ENCODE peak calls at places on chromosomes 16 and 17, in six cellular contexts. One of them, this sample, is unnamed.

GRCh38 chr17:76716834-76717205 is 6.1 kb upstream of the MXRA7 start:
- DNase-seq in transverse colon: no peak
- DNase-seq in stomach: no peak
- DNase-seq in esophagus muscularis mucosa: no peak
- DNase-seq in H1: no peak
- DNase-seq in A549: no peak
- DNase-seq in this sample: no peak

GRCh38 chr17:37465058-37465616 is 24.6 kb upstream of the DUSP14 start:
- DNase-seq in A549: no peak
- DNase-seq in H1: no peak
- DNase-seq in esophagus muscularis mucosa: no peak
- DNase-seq in stomach: no peak
- DNase-seq in transverse colon: no peak
- DNase-seq in this sample: no peak

GRCh38 chr17:61380217-61380835 is 19.3 kb upstream of the TBX2 start:
- DNase-seq in stomach: no peak
- DNase-seq in esophagus muscularis mucosa: no peak
- DNase-seq in transverse colon: no peak
- DNase-seq in H1: no peak
- DNase-seq in A549: no peak
- DNase-seq in this sample: no peak

GRCh38 chr17:49935526-49936210 is 33.3 kb upstream of the DLX4 start:
- DNase-seq in A549: no peak
- DNase-seq in esophagus muscularis mucosa: no peak
- DNase-seq in transverse colon: no peak
- DNase-seq in stomach: no peak
- DNase-seq in H1: no peak
- DNase-seq in this sample: no peak

GRCh38 chr16:76278976-76279375 is 1.8 kb downstream of the CNTNAP4 start:
- DNase-seq in A549: no peak
- DNase-seq in stomach: no peak
- DNase-seq in esophagus muscularis mucosa: no peak
- DNase-seq in H1: no peak
- DNase-seq in transverse colon: no peak
- DNase-seq in this sample: no peak

GRCh38 chr16:57962756-57963155 is 8.2 kb downstream of the CNGB1 start:
- DNase-seq in H1: no peak
- DNase-seq in A549: no peak
- DNase-seq in esophagus muscularis mucosa: no peak
- DNase-seq in stomach: no peak
- DNase-seq in transverse colon: no peak
- DNase-seq in this sample: no peak

GRCh38 chr17:10614536-10615155 is 42.5 kb downstream of the MYH3 start:
- DNase-seq in stomach: no peak
- DNase-seq in H1: peak; percentile 81
- DNase-seq in A549: peak; percentile 77
- DNase-seq in esophagus muscularis mucosa: no peak
- DNase-seq in transverse colon: peak; percentile 36
- DNase-seq in this sample: no peak

GRCh38 chr17:48429638-48430586 is at the start of gene SKAP1:
- DNase-seq in stomach: peak; percentile 49
- DNase-seq in esophagus muscularis mucosa: no peak
- DNase-seq in transverse colon: peak; percentile 62
- DNase-seq in H1: peak; percentile 75
- DNase-seq in A549: no peak
- DNase-seq in this sample: no peak

GRCh38 chr17:82754297-82755208 is 2.7 kb downstream of the TBCD start:
- DNase-seq in esophagus muscularis mucosa: no peak
- DNase-seq in A549: no peak
- DNase-seq in transverse colon: peak; percentile 39
- DNase-seq in H1: peak; percentile 68
- DNase-seq in stomach: no peak
- DNase-seq in this sample: no peak

GRCh38 chr17:40032322-40033320 is 17.4 kb downstream of the CSF3 start:
- DNase-seq in A549: no peak
- DNase-seq in H1: no peak
- DNase-seq in esophagus muscularis mucosa: no peak
- DNase-seq in stomach: peak; percentile 96
- DNase-seq in transverse colon: peak; percentile 91
- DNase-seq in this sample: no peak

GRCh38 chr16:82016268-82016667 is 5.0 kb upstream of the SDR42E1 start:
- DNase-seq in H1: no peak
- DNase-seq in A549: peak; percentile 36
- DNase-seq in esophagus muscularis mucosa: no peak
- DNase-seq in transverse colon: no peak
- DNase-seq in stomach: no peak
- DNase-seq in this sample: no peak

GRCh38 chr17:35932576-35932975 is 2.0 kb upstream of the RDM1 start:
- DNase-seq in esophagus muscularis mucosa: no peak
- DNase-seq in H1: no peak
- DNase-seq in stomach: no peak
- DNase-seq in transverse colon: no peak
- DNase-seq in A549: no peak
- DNase-seq in this sample: no peak

GRCh38 chr17:17147821-17148220 is 58.3 kb downstream of the PLD6 start:
- DNase-seq in A549: no peak
- DNase-seq in esophagus muscularis mucosa: no peak
- DNase-seq in H1: no peak
- DNase-seq in transverse colon: no peak
- DNase-seq in stomach: no peak
- DNase-seq in this sample: no peak

GRCh38 chr16:22327446-22327775 is 30.2 kb downstream of the POLR3E start:
- DNase-seq in transverse colon: no peak
- DNase-seq in H1: no peak
- DNase-seq in A549: no peak
- DNase-seq in esophagus muscularis mucosa: no peak
- DNase-seq in stomach: no peak
- DNase-seq in this sample: no peak

GRCh38 chr17:31690118-31690517 is 168.9 kb downstream of the COPRS start:
- DNase-seq in H1: no peak
- DNase-seq in A549: no peak
- DNase-seq in stomach: no peak
- DNase-seq in esophagus muscularis mucosa: no peak
- DNase-seq in transverse colon: no peak
- DNase-seq in this sample: no peak

GRCh38 chr16:2061526-2061925 is 13.7 kb downstream of the TSC2 start:
- DNase-seq in esophagus muscularis mucosa: no peak
- DNase-seq in transverse colon: no peak
- DNase-seq in H1: no peak
- DNase-seq in stomach: no peak
- DNase-seq in A549: no peak
- DNase-seq in this sample: no peak

GRCh38 chr16:74213372-74213771 is 83.2 kb upstream of the PSMD7 start:
- DNase-seq in transverse colon: no peak
- DNase-seq in H1: no peak
- DNase-seq in A549: no peak
- DNase-seq in esophagus muscularis mucosa: no peak
- DNase-seq in stomach: no peak
- DNase-seq in this sample: no peak

GRCh38 chr16:85027968-85028637 is 508 bp downstream of the KIAA0513 start:
- DNase-seq in transverse colon: peak; percentile 46
- DNase-seq in stomach: no peak
- DNase-seq in A549: no peak
- DNase-seq in esophagus muscularis mucosa: no peak
- DNase-seq in H1: no peak
- DNase-seq in this sample: peak; percentile 71

GRCh38 chr16:31260136-31260931 is 559 bp downstream of the ITGAM start:
- DNase-seq in esophagus muscularis mucosa: no peak
- DNase-seq in stomach: no peak
- DNase-seq in H1: no peak
- DNase-seq in transverse colon: no peak
- DNase-seq in A549: no peak
- DNase-seq in this sample: no peak

GRCh38 chr16:19853973-19854876 is 30.4 kb downstream of the GPRC5B start:
- DNase-seq in stomach: no peak
- DNase-seq in A549: no peak
- DNase-seq in H1: no peak
- DNase-seq in transverse colon: no peak
- DNase-seq in esophagus muscularis mucosa: no peak
- DNase-seq in this sample: peak; percentile 24

GRCh38 chr17:19996502-19996901 is 12.7 kb upstream of the SPECC1 start:
- DNase-seq in stomach: no peak
- DNase-seq in H1: no peak
- DNase-seq in transverse colon: no peak
- DNase-seq in esophagus muscularis mucosa: no peak
- DNase-seq in A549: no peak
- DNase-seq in this sample: no peak

GRCh38 chr16:82195917-82196494 is 26.0 kb upstream of the MPHOSPH6 start:
- DNase-seq in transverse colon: no peak
- DNase-seq in H1: no peak
- DNase-seq in stomach: no peak
- DNase-seq in esophagus muscularis mucosa: no peak
- DNase-seq in A549: no peak
- DNase-seq in this sample: no peak

GRCh38 chr17:61407211-61407911 is 7.7 kb downstream of the TBX2 start:
- DNase-seq in H1: no peak
- DNase-seq in stomach: no peak
- DNase-seq in transverse colon: no peak
- DNase-seq in esophagus muscularis mucosa: no peak
- DNase-seq in A549: no peak
- DNase-seq in this sample: peak; percentile 64

GRCh38 chr17:44777394-44778348 is 18.9 kb downstream of the ADAM11 start:
- DNase-seq in transverse colon: no peak
- DNase-seq in H1: no peak
- DNase-seq in esophagus muscularis mucosa: no peak
- DNase-seq in A549: no peak
- DNase-seq in stomach: no peak
- DNase-seq in this sample: no peak

GRCh38 chr17:37025847-37026533 is 77.2 kb downstream of the AATF start:
- DNase-seq in A549: no peak
- DNase-seq in esophagus muscularis mucosa: peak; percentile 37
- DNase-seq in transverse colon: no peak
- DNase-seq in H1: no peak
- DNase-seq in stomach: no peak
- DNase-seq in this sample: no peak

GRCh38 chr16:47779201-47780016 is 318.3 kb downstream of the PHKB start:
- DNase-seq in esophagus muscularis mucosa: no peak
- DNase-seq in stomach: no peak
- DNase-seq in H1: peak; percentile 44
- DNase-seq in transverse colon: no peak
- DNase-seq in A549: no peak
- DNase-seq in this sample: no peak

GRCh38 chr16:1745181-1745899 is 26.0 kb downstream of the NME3 start:
- DNase-seq in A549: no peak
- DNase-seq in transverse colon: no peak
- DNase-seq in H1: no peak
- DNase-seq in esophagus muscularis mucosa: no peak
- DNase-seq in stomach: no peak
- DNase-seq in this sample: no peak

GRCh38 chr17:14464741-14465140 is 163.9 kb downstream of the HS3ST3B1 start:
- DNase-seq in stomach: no peak
- DNase-seq in H1: no peak
- DNase-seq in A549: no peak
- DNase-seq in transverse colon: no peak
- DNase-seq in esophagus muscularis mucosa: no peak
- DNase-seq in this sample: no peak

GRCh38 chr16:3716831-3717234 is 491 bp downstream of the TRAP1 start:
- DNase-seq in stomach: no peak
- DNase-seq in esophagus muscularis mucosa: no peak
- DNase-seq in H1: no peak
- DNase-seq in transverse colon: peak; percentile 44
- DNase-seq in A549: peak; percentile 21
- DNase-seq in this sample: no peak

GRCh38 chr17:76556759-76557367 is 17.0 kb downstream of the PRCD start:
- DNase-seq in A549: no peak
- DNase-seq in H1: no peak
- DNase-seq in stomach: peak; percentile 36
- DNase-seq in transverse colon: peak; percentile 36
- DNase-seq in esophagus muscularis mucosa: no peak
- DNase-seq in this sample: no peak

GRCh38 chr16:31395647-31396046 is 2.5 kb downstream of the ITGAD start:
- DNase-seq in H1: no peak
- DNase-seq in A549: no peak
- DNase-seq in stomach: no peak
- DNase-seq in transverse colon: peak; percentile 27
- DNase-seq in esophagus muscularis mucosa: no peak
- DNase-seq in this sample: no peak

GRCh38 chr16:82735696-82736095 is 108.9 kb downstream of the CDH13 start:
- DNase-seq in stomach: no peak
- DNase-seq in esophagus muscularis mucosa: no peak
- DNase-seq in transverse colon: no peak
- DNase-seq in A549: no peak
- DNase-seq in H1: no peak
- DNase-seq in this sample: no peak

GRCh38 chr17:80761421-80761871 is 216.8 kb downstream of the RPTOR start:
- DNase-seq in esophagus muscularis mucosa: no peak
- DNase-seq in A549: peak; percentile 55
- DNase-seq in transverse colon: no peak
- DNase-seq in stomach: no peak
- DNase-seq in H1: no peak
- DNase-seq in this sample: no peak

GRCh38 chr16:89325861-89326471 is 108.5 kb downstream of the ZNF778 start:
- DNase-seq in esophagus muscularis mucosa: no peak
- DNase-seq in A549: peak; percentile 66
- DNase-seq in H1: no peak
- DNase-seq in stomach: peak; percentile 72
- DNase-seq in transverse colon: peak; percentile 72
- DNase-seq in this sample: no peak
- TF ChIP-seq EP300 in esophagus muscularis mucosa: no peak
- TF ChIP-seq EP300 in A549: no peak
- TF ChIP-seq EP300 in H1: no peak
- TF ChIP-seq EP300 in stomach: no peak
- TF ChIP-seq EP300 in transverse colon: no peak
- TF ChIP-seq EP300 in this sample: no peak

GRCh38 chr16:25748099-25748654 is 56.4 kb downstream of the HS3ST4 start:
- DNase-seq in H1: no peak
- DNase-seq in transverse colon: no peak
- DNase-seq in A549: no peak
- DNase-seq in esophagus muscularis mucosa: no peak
- DNase-seq in stomach: no peak
- DNase-seq in this sample: no peak
- TF ChIP-seq EP300 in H1: no peak
- TF ChIP-seq EP300 in transverse colon: no peak
- TF ChIP-seq EP300 in A549: no peak
- TF ChIP-seq EP300 in esophagus muscularis mucosa: no peak
- TF ChIP-seq EP300 in stomach: no peak
- TF ChIP-seq EP300 in this sample: no peak

GRCh38 chr17:64083093-64083492 is 46.9 kb downstream of the ERN1 start:
- DNase-seq in H1: no peak
- DNase-seq in A549: no peak
- DNase-seq in esophagus muscularis mucosa: no peak
- DNase-seq in transverse colon: no peak
- DNase-seq in stomach: no peak
- DNase-seq in this sample: no peak
- TF ChIP-seq EP300 in H1: no peak
- TF ChIP-seq EP300 in A549: no peak
- TF ChIP-seq EP300 in esophagus muscularis mucosa: no peak
- TF ChIP-seq EP300 in transverse colon: no peak
- TF ChIP-seq EP300 in stomach: no peak
- TF ChIP-seq EP300 in this sample: no peak

GRCh38 chr16:50528820-50529219 is 19.4 kb upstream of the NKD1 start:
- DNase-seq in H1: no peak
- DNase-seq in esophagus muscularis mucosa: peak; percentile 72
- DNase-seq in A549: no peak
- DNase-seq in stomach: no peak
- DNase-seq in transverse colon: no peak
- DNase-seq in this sample: no peak
- TF ChIP-seq EP300 in H1: no peak
- TF ChIP-seq EP300 in esophagus muscularis mucosa: no peak
- TF ChIP-seq EP300 in A549: no peak
- TF ChIP-seq EP300 in stomach: no peak
- TF ChIP-seq EP300 in transverse colon: no peak
- TF ChIP-seq EP300 in this sample: no peak